ENCODE peak calls at places on chromosome 16, in seven cellular contexts. Z is AG04450; R is CD8-positive, alpha-beta T cell; I is colonic mucosa; W is thoracic aorta; J is heart right ventricle; S is dorsolateral prefrontal cortex. H is an unnamed sample.

GRCh38 chr16:11554054-11554453 is 32.7 kb downstream of the LITAF start:
- DNase-seq in S (no peak), W (no peak), Z (no peak), I (no peak), J (no peak), R (no peak), H (no peak)

GRCh38 chr16:787978-788398 is at the start of gene RPUSD1:
- DNase-seq in I (no peak), S (no peak), J (no peak), R (no peak), W (no peak), Z (no peak), H (no peak)

GRCh38 chr16:70454221-70455034 is at the start of gene FCSK:
- DNase-seq in I (peak; percentile 67), R (peak; percentile 70), J (peak; percentile 73), Z (peak; percentile 10), W (no peak), S (peak; percentile 79), H (no peak)

GRCh38 chr16:642189-643049 is 791 bp downstream of the MCRIP2 start:
- DNase-seq in J (peak; percentile 69), Z (no peak), I (peak; percentile 81), W (no peak), S (no peak), R (no peak), H (no peak)

GRCh38 chr16:8936421-8936820 is 27.3 kb downstream of the USP7 start:
- DNase-seq in W (no peak), R (peak; percentile 78), I (no peak), S (no peak), Z (no peak), J (no peak), H (no peak)

GRCh38 chr16:27455700-27456099 is 53.7 kb downstream of the IL21R start:
- DNase-seq in J (no peak), R (no peak), W (no peak), S (no peak), I (no peak), Z (no peak), H (no peak)

GRCh38 chr16:35365675-35366074 is 1906.3 kb downstream of the TP53TG3F start:
- DNase-seq in W (no peak), J (no peak), S (no peak), I (no peak), R (no peak), Z (no peak), H (no peak)

GRCh38 chr16:58428621-58429557 is 36.6 kb downstream of the GINS3 start:
- DNase-seq in W (no peak), S (no peak), R (no peak), Z (no peak), I (no peak), J (no peak), H (no peak)

GRCh38 chr16:48291303-48291702 is 44.0 kb upstream of the ABCC11 start:
- DNase-seq in S (no peak), R (no peak), J (no peak), Z (no peak), W (no peak), I (no peak), H (no peak)

GRCh38 chr16:6016530-6017184 is 919.1 kb upstream of the EEF2KMT start:
- DNase-seq in I (no peak), W (no peak), R (no peak), S (no peak), Z (no peak), J (no peak), H (no peak)

GRCh38 chr16:10751291-10751697 is 7.7 kb downstream of the NUBP1 start:
- DNase-seq in I (no peak), R (no peak), S (no peak), W (no peak), J (no peak), Z (no peak), H (no peak)

GRCh38 chr16:84294196-84295142 is at the start of gene WFDC1:
- DNase-seq in S (peak; percentile 67), W (no peak), I (no peak), J (peak; percentile 29), Z (no peak), R (no peak), H (no peak)
- TF ChIP-seq CTCF in S (no peak), W (no peak), I (no peak), J (no peak), Z (no peak), R (no peak), H (no peak)

GRCh38 chr16:86496929-86497381 is 13.4 kb upstream of the FOXF1 start:
- DNase-seq in W (no peak), I (no peak), J (no peak), S (no peak), Z (no peak), R (no peak), H (no peak)

GRCh38 chr16:86496262-86496928 is 13.9 kb upstream of the FOXF1 start:
- DNase-seq in I (no peak), Z (no peak), S (no peak), R (no peak), W (no peak), J (no peak), H (no peak)

GRCh38 chr16:86498661-86499493 is 11.4 kb upstream of the FOXF1 start:
- DNase-seq in W (no peak), S (no peak), I (no peak), Z (no peak), R (no peak), J (no peak), H (no peak)

GRCh38 chr16:86498155-86498651 is 12.1 kb upstream of the FOXF1 start:
- DNase-seq in R (no peak), Z (no peak), I (no peak), S (no peak), J (no peak), W (no peak), H (no peak)

GRCh38 chr16:86497551-86498021 is 12.7 kb upstream of the FOXF1 start:
- DNase-seq in Z (no peak), W (no peak), I (no peak), J (no peak), S (no peak), R (no peak), H (no peak)
- H3K4me3 ChIP-seq in Z (peak overlapping the region; percentile 47), W (no peak overlapping the region), I (peak overlapping the region; percentile 19), J (no peak overlapping the region), S (no peak overlapping the region), R (no peak overlapping the region), H (no peak overlapping the region)

GRCh38 chr16:14199199-14199598 is 128.1 kb downstream of the MRTFB start:
- DNase-seq in J (no peak), Z (no peak), I (no peak), R (no peak), W (no peak), S (no peak), H (no peak)
- H3K27me3 ChIP-seq in J (no peaks in the 10 kb centered on the region), Z (no peaks in the 10 kb centered on the region), I (no peaks in the 10 kb centered on the region), R (no peaks in the 10 kb centered on the region), W (no peaks in the 10 kb centered on the region), S (no peaks in the 10 kb centered on the region), H (no peaks in the 10 kb centered on the region)

GRCh38 chr16:66515543-66516171 is 34.3 kb downstream of the TK2 start:
- DNase-seq in W (no peak), I (no peak), J (no peak), R (no peak), Z (no peak), S (no peak), H (no peak)
- TF ChIP-seq CTCF in W (peak; percentile 75), I (no peak), J (peak; percentile 34), R (no peak), Z (peak; percentile 64), S (no peak), H (peak; percentile 61)